ENCODE peak calls at places on chromosome 14, in eight cellular contexts. M is SW 1271, O is tibial nerve, N is cardiac muscle cell, K is germinal center, X is choroid plexus epithelial cell, E is AG10803, F is fibroblast of lung. G is an unnamed sample.
A peak's percentile ranks its signal among the peaks of the same experiment; 100 is the strongest.

GRCh38 chr14:21256539-21257394 is 12.5 kb downstream of the HNRNPC start:
- DNase-seq in X (no peak), N (no peak), F (no peak), M (no peak), K (no peak), O (no peak), E (no peak), G (no peak)

GRCh38 chr14:70571139-70571538 is 29.3 kb downstream of the MED6 start:
- DNase-seq in K (no peak), M (no peak), N (no peak), X (peak; percentile 2), F (no peak), E (no peak), O (no peak), G (no peak)

GRCh38 chr14:101599234-101599885 is 38.1 kb downstream of the DIO3 start:
- DNase-seq in X (no peak), E (no peak), O (no peak), M (no peak), F (no peak), N (no peak), K (no peak), G (no peak)

GRCh38 chr14:20516921-20517320 is 11.6 kb downstream of the RNASE10 start:
- DNase-seq in X (peak; percentile 67), E (peak; percentile 4), M (no peak), N (peak; percentile 60), O (no peak), F (peak; percentile 58), K (no peak), G (peak; percentile 8)

GRCh38 chr14:106442857-106443256 is 916.5 kb downstream of the TMEM121 start:
- DNase-seq in O (no peak), K (peak; percentile 4), N (no peak), X (no peak), M (no peak), F (no peak), E (no peak), G (no peak)

GRCh38 chr14:102545461-102546265 is 36.1 kb upstream of the ANKRD9 start:
- DNase-seq in N (peak; percentile 83), K (no peak), E (peak; percentile 74), M (no peak), X (peak; percentile 76), O (no peak), F (peak; percentile 77), G (no peak)

GRCh38 chr14:104694475-104694950 is 5.1 kb downstream of the INF2 start:
- DNase-seq in O (no peak), E (no peak), F (no peak), N (no peak), M (peak; percentile 10), K (no peak), X (no peak), G (no peak)

GRCh38 chr14:93234798-93235197 is 27.7 kb downstream of the UBR7 start:
- DNase-seq in K (peak; percentile 6), N (peak; percentile 52), F (peak; percentile 50), O (no peak), X (peak; percentile 44), E (peak; percentile 76), M (no peak), G (peak; percentile 88)

GRCh38 chr14:32102968-32103367 is 25.9 kb downstream of the ARHGAP5 start:
- DNase-seq in M (no peak), O (no peak), X (no peak), K (no peak), N (no peak), F (no peak), E (no peak), G (no peak)

GRCh38 chr14:22752422-22752821 is 14.1 kb upstream of the OXA1L start:
- DNase-seq in K (no peak), M (no peak), E (no peak), N (no peak), O (no peak), X (no peak), F (no peak), G (peak; percentile 45)

GRCh38 chr14:93207468-93208308 is 632 bp downstream of the UBR7 start:
- DNase-seq in E (peak; percentile 48), O (peak; percentile 18), F (peak; percentile 55), X (peak; percentile 65), M (peak; percentile 61), K (peak; percentile 44), N (peak; percentile 64), G (peak; percentile 58)

GRCh38 chr14:81849714-81850113 is 316.1 kb upstream of the SEL1L start:
- DNase-seq in M (no peak), E (no peak), K (no peak), N (no peak), F (no peak), O (no peak), X (no peak), G (no peak)

GRCh38 chr14:60653388-60653690 is 4.1 kb upstream of the SIX1 start:
- DNase-seq in O (no peak), M (no peak), F (no peak), X (no peak), E (no peak), N (no peak), K (no peak), G (no peak)

GRCh38 chr14:51912112-51912786 is 51.8 kb downstream of the GNG2 start:
- DNase-seq in N (no peak), O (no peak), E (peak; percentile 6), K (no peak), F (no peak), X (no peak), M (no peak), G (no peak)

G was measured in astrocyte.